ENCODE peak calls at places on chromosomes 16 and 17, in eight cellular contexts. W is stimulated activated CD4-positive, alpha-beta T cell treated with anti-CD3 and anti-CD28 coated beads, Interleukin-12 subunit alpha, Interleukin-12 subunit beta, amount 100 ng/mL, for 48 hours; N is left lobe of liver; P is transverse colon; I is activated gamma-delta T cell treated with anti-CD3 and anti-CD28 coated beads, Interleukin-2, amount 50 U/mL, for 16 hours; D is GM06990; B is A172; Q is nephron progenitor cell. U is an unnamed sample.

GRCh38 chr17:73874008-73874407 is 229.8 kb upstream of the SDK2 start:
- DNase-seq in W (no peak), N (no peak), P (no peak), I (no peak), D (peak; percentile 24), B (no peak), Q (no peak), U (no peak)

GRCh38 chr17:1601571-1601970 is 27.1 kb downstream of the SLC43A2 start:
- DNase-seq in W (no peak), N (no peak), P (no peak), I (no peak), D (no peak), B (no peak), Q (no peak), U (no peak)

GRCh38 chr16:67207857-67208524 is 9.1 kb downstream of the ELMO3 start:
- DNase-seq in W (no peak), N (no peak), P (no peak), I (no peak), D (no peak), B (peak; percentile 77), Q (no peak), U (no peak)

GRCh38 chr16:25838724-25839186 is 147.0 kb downstream of the HS3ST4 start:
- DNase-seq in W (no peak), N (no peak), P (peak; percentile 7), I (no peak), D (peak; percentile 19), B (peak; percentile 60), Q (peak; percentile 29), U (peak; percentile 69)

GRCh38 chr16:84088695-84089395 is 27.9 kb downstream of the MBTPS1 start:
- DNase-seq in W (peak; percentile 35), N (no peak), P (peak; percentile 73), I (peak; percentile 25), D (peak; percentile 61), B (no peak), Q (no peak), U (no peak)

GRCh38 chr16:66479661-66480264 is 52.7 kb downstream of the BEAN1 start:
- DNase-seq in W (no peak), N (peak; percentile 39), P (no peak), I (no peak), D (no peak), B (no peak), Q (no peak), U (no peak)

GRCh38 chr17:28901866-28902818 is 737 bp downstream of the DHRS13 start:
- DNase-seq in W (peak; percentile 28), N (peak; percentile 65), P (peak; percentile 65), I (peak; percentile 16), D (no peak), B (no peak), Q (peak; percentile 73), U (peak; percentile 71)

GRCh38 chr16:10611825-10612342 is 31.5 kb upstream of the EMP2 start:
- DNase-seq in W (no peak), N (no peak), P (no peak), I (no peak), D (no peak), B (no peak), Q (no peak), U (no peak)

GRCh38 chr16:23549938-23550337 is 7.2 kb downstream of the EARS2 start:
- DNase-seq in W (no peak), N (no peak), P (no peak), I (no peak), D (no peak), B (no peak), Q (no peak), U (no peak)

GRCh38 chr16:54934536-54935410 is 4.1 kb downstream of the IRX5 start:
- DNase-seq in W (no peak), N (no peak), P (no peak), I (no peak), D (no peak), B (no peak), Q (peak; percentile 64), U (peak; percentile 90)

GRCh38 chr16:27321013-27321960 is 7.5 kb downstream of the IL4R start:
- DNase-seq in W (no peak), N (no peak), P (no peak), I (no peak), D (no peak), B (no peak), Q (no peak), U (no peak)

GRCh38 chr17:63587770-63588169 is 12.9 kb upstream of the TACO1 start:
- DNase-seq in W (no peak), N (no peak), P (no peak), I (no peak), D (no peak), B (no peak), Q (no peak), U (no peak)

GRCh38 chr17:9227819-9228407 is 206.6 kb downstream of the NTN1 start:
- DNase-seq in W (no peak), N (no peak), P (no peak), I (no peak), D (no peak), B (no peak), Q (no peak), U (no peak)

GRCh38 chr17:32350662-32351418 is 883 bp downstream of the ZNF207 start:
- DNase-seq in W (no peak), N (no peak), P (peak; percentile 33), I (no peak), D (no peak), B (peak; percentile 67), Q (no peak), U (peak; percentile 45)

GRCh38 chr16:27231692-27232060 is 28.4 kb downstream of the KDM8 start:
- DNase-seq in W (no peak), N (no peak), P (no peak), I (no peak), D (no peak), B (no peak), Q (no peak), U (peak; percentile 34)

GRCh38 chr17:61057257-61057656 is 342.4 kb upstream of the TBX2 start:
- DNase-seq in W (no peak), N (no peak), P (no peak), I (no peak), D (peak; percentile 14), B (no peak), Q (no peak), U (no peak)

GRCh38 chr17:73878923-73879322 is 234.7 kb upstream of the SDK2 start:
- DNase-seq in W (no peak), N (no peak), P (no peak), I (no peak), D (no peak), B (no peak), Q (no peak), U (no peak)

GRCh38 chr16:24609740-24610420 is 70.5 kb downstream of the RBBP6 start:
- DNase-seq in W (no peak), N (no peak), P (peak; percentile 42), I (no peak), D (peak; percentile 10), B (no peak), Q (peak; percentile 42), U (peak; percentile 83)

GRCh38 chr16:68365167-68365817 is 54.5 kb downstream of the PRMT7 start:
- DNase-seq in W (no peak), N (no peak), P (peak; percentile 56), I (no peak), D (no peak), B (no peak), Q (no peak), U (no peak)

GRCh38 chr16:65410801-65411200 is 288.9 kb upstream of the CDH11 start:
- DNase-seq in W (no peak), N (no peak), P (no peak), I (no peak), D (no peak), B (no peak), Q (no peak), U (no peak)

GRCh38 chr16:85728879-85729278 is 22.0 kb downstream of the C16orf74 start:
- DNase-seq in W (no peak), N (no peak), P (no peak), I (no peak), D (no peak), B (no peak), Q (no peak), U (no peak)

GRCh38 chr16:19288872-19289799 is 3.6 kb downstream of the CLEC19A start:
- DNase-seq in W (no peak), N (no peak), P (no peak), I (no peak), D (no peak), B (no peak), Q (no peak), U (no peak)

GRCh38 chr17:731943-732787 is at the start of gene TLCD3A:
- DNase-seq in W (no peak), N (peak; percentile 78), P (peak; percentile 78), I (peak; percentile 23), D (peak; percentile 75), B (peak; percentile 22), Q (peak; percentile 82), U (peak; percentile 81)

GRCh38 chr16:1089439-1089821 is 6.6 kb downstream of the C1QTNF8 start:
- DNase-seq in W (no peak), N (no peak), P (no peak), I (no peak), D (no peak), B (no peak), Q (no peak), U (no peak)

GRCh38 chr17:27296427-27296979 is 2.6 kb downstream of the WSB1 start:
- DNase-seq in W (no peak), N (no peak), P (no peak), I (no peak), D (no peak), B (peak; percentile 23), Q (no peak), U (peak; percentile 79)

GRCh38 chr17:35286120-35286781 is 43.4 kb downstream of the SLFN5 start:
- DNase-seq in W (peak; percentile 5), N (no peak), P (no peak), I (no peak), D (peak; percentile 11), B (peak; percentile 13), Q (no peak), U (peak; percentile 41)

GRCh38 chr16:53115047-53115446 is 60.3 kb downstream of the CHD9 start:
- DNase-seq in W (no peak), N (no peak), P (no peak), I (no peak), D (no peak), B (no peak), Q (no peak), U (no peak)

GRCh38 chr16:85146922-85147651 is 34.8 kb upstream of the CIBAR2 start:
- DNase-seq in W (no peak), N (no peak), P (no peak), I (no peak), D (no peak), B (no peak), Q (no peak), U (no peak)

GRCh38 chr16:84308120-84308519 is 13.4 kb downstream of the WFDC1 start:
- DNase-seq in W (no peak), N (no peak), P (peak; percentile 66), I (no peak), D (peak; percentile 21), B (no peak), Q (peak; percentile 78), U (peak; percentile 84)

GRCh38 chr17:30082807-30083206 is 33.8 kb upstream of the NSRP1 start:
- DNase-seq in W (no peak), N (no peak), P (no peak), I (no peak), D (no peak), B (no peak), Q (no peak), U (no peak)

GRCh38 chr17:16938496-16939270 is 33.2 kb downstream of the TNFRSF13B start:
- DNase-seq in W (no peak), N (peak; percentile 16), P (peak; percentile 4), I (no peak), D (no peak), B (no peak), Q (no peak), U (no peak)

GRCh38 chr16:405548-406506 is 4.1 kb downstream of the DECR2 start:
- DNase-seq in W (no peak), N (peak; percentile 73), P (no peak), I (no peak), D (no peak), B (no peak), Q (no peak), U (no peak)

GRCh38 chr17:79216826-79217225 is 142.2 kb downstream of the ENGASE start:
- DNase-seq in W (no peak), N (no peak), P (no peak), I (no peak), D (no peak), B (no peak), Q (no peak), U (no peak)

GRCh38 chr17:1830288-1830687 is 483 bp downstream of the RPA1 start:
- DNase-seq in W (no peak), N (no peak), P (peak; percentile 13), I (peak; percentile 10), D (no peak), B (peak; percentile 26), Q (no peak), U (peak; percentile 4)

U was measured in cardiac muscle cell.